ENCODE peak calls at places on chromosomes 5 and 9, in ten cellular contexts. J, Y, Q, N, D, F, H, W, B and M are unnamed samples.

GRCh38 chr5:96426831-96427230 is 6.2 kb downstream of the PCSK1 start:
- DNase-seq in J (no peak), Y (peak; percentile 22), Q (no peak), N (no peak), D (no peak), F (no peak), H (no peak), W (no peak), B (no peak), M (no peak)

GRCh38 chr5:172322028-172322965 is 38.7 kb upstream of the UBTD2 start:
- DNase-seq in J (no peak), Y (peak; percentile 31), Q (peak; percentile 57), N (no peak), D (no peak), F (no peak), H (no peak), W (no peak), B (no peak), M (no peak)

GRCh38 chr5:78056053-78056452 is 238.4 kb downstream of the AP3B1 start:
- DNase-seq in J (no peak), Y (no peak), Q (no peak), N (no peak), D (no peak), F (no peak), H (no peak), W (no peak), B (no peak), M (no peak)

GRCh38 chr5:143938230-143938629 is 126.3 kb downstream of the HMHB1 start:
- DNase-seq in J (no peak), Y (no peak), Q (no peak), N (no peak), D (no peak), F (no peak), H (no peak), W (no peak), B (peak; percentile 23), M (no peak)

GRCh38 chr9:136218271-136218670 is 13.3 kb upstream of the LHX3 start:
- DNase-seq in J (no peak), Y (no peak), Q (no peak), N (no peak), D (no peak), F (no peak), H (no peak), W (no peak), B (no peak), M (no peak)

GRCh38 chr9:19231126-19232035 is 888 bp downstream of the DENND4C start:
- DNase-seq in J (no peak), Y (peak; percentile 18), Q (no peak), N (no peak), D (peak; percentile 39), F (peak; percentile 10), H (peak; percentile 2), W (no peak), B (peak; percentile 36), M (no peak)

GRCh38 chr5:151040211-151040747 is 19.9 kb downstream of the GPX3 start:
- DNase-seq in J (no peak), Y (no peak), Q (no peak), N (no peak), D (no peak), F (no peak), H (no peak), W (no peak), B (no peak), M (no peak)

GRCh38 chr5:146788918-146789317 is 89.6 kb downstream of the PPP2R2B start:
- DNase-seq in J (no peak), Y (no peak), Q (no peak), N (no peak), D (no peak), F (no peak), H (no peak), W (no peak), B (no peak), M (no peak)

GRCh38 chr5:96562614-96563013 is 99.6 kb upstream of the CAST start:
- DNase-seq in J (no peak), Y (no peak), Q (no peak), N (no peak), D (no peak), F (no peak), H (no peak), W (no peak), B (peak; percentile 82), M (no peak)

GRCh38 chr9:130682490-130683121 is 11.0 kb upstream of the EXOSC2 start:
- DNase-seq in J (peak; percentile 47), Y (peak; percentile 76), Q (no peak), N (no peak), D (peak; percentile 74), F (peak; percentile 34), H (no peak), W (peak; percentile 85), B (peak; percentile 84), M (peak; percentile 38)

GRCh38 chr9:123620258-123620657 is 264.3 kb downstream of the CRB2 start:
- DNase-seq in J (no peak), Y (no peak), Q (no peak), N (no peak), D (no peak), F (no peak), H (no peak), W (no peak), B (no peak), M (no peak)

GRCh38 chr5:165624547-165624946 is 2119.1 kb downstream of the MAT2B start:
- DNase-seq in J (no peak), Y (no peak), Q (no peak), N (no peak), D (no peak), F (no peak), H (no peak), W (no peak), B (no peak), M (no peak)